ENCODE peak calls at places on chromosomes 13 and 19, in seven cellular contexts. P, S, Y, E, J, N and D are unnamed samples.

GRCh38 chr13:75996582-75996981 is 360.5 kb downstream of the LMO7 start:
- DNase-seq in P (no peak), S (no peak), Y (no peak), E (no peak), J (no peak), N (no peak), D (no peak)

GRCh38 chr19:42175335-42175734 is 42.1 kb downstream of the DEDD2 start:
- DNase-seq in P (no peak), S (no peak), Y (no peak), E (no peak), J (no peak), N (no peak), D (no peak)

GRCh38 chr13:32984857-32985626 is 31.2 kb upstream of the KL start:
- DNase-seq in P (no peak), S (no peak), Y (no peak), E (peak; percentile 43), J (no peak), N (peak; percentile 88), D (no peak)

GRCh38 chr19:53091413-53091812 is 11.8 kb downstream of the ZNF160 start:
- DNase-seq in P (peak; percentile 27), S (no peak), Y (no peak), E (no peak), J (no peak), N (no peak), D (no peak)

GRCh38 chr13:19088416-19088815 is 93.2 kb downstream of the TUBA3C start:
- DNase-seq in P (no peak), S (no peak), Y (no peak), E (no peak), J (no peak), N (no peak), D (no peak)

GRCh38 chr13:20993661-20994440 is 67.5 kb downstream of the LATS2 start:
- DNase-seq in P (no peak), S (no peak), Y (no peak), E (peak; percentile 82), J (no peak), N (no peak), D (no peak)

GRCh38 chr19:17749912-17750317 is 1.4 kb upstream of the FCHO1 start:
- DNase-seq in P (no peak), S (no peak), Y (no peak), E (no peak), J (no peak), N (no peak), D (peak; percentile 34)

GRCh38 chr19:41956621-41957020 is 2.5 kb downstream of the RABAC1 start:
- DNase-seq in P (no peak), S (no peak), Y (no peak), E (no peak), J (no peak), N (no peak), D (no peak)

GRCh38 chr19:11273288-11273687 is 11.0 kb upstream of the DOCK6 start:
- DNase-seq in P (no peak), S (no peak), Y (no peak), E (peak; percentile 56), J (no peak), N (no peak), D (no peak)

GRCh38 chr13:101552797-101553196 is 100.3 kb downstream of the ITGBL1 start:
- DNase-seq in P (no peak), S (no peak), Y (no peak), E (no peak), J (no peak), N (no peak), D (no peak)

GRCh38 chr13:105329359-105329758 is 1206.1 kb downstream of the EFNB2 start:
- DNase-seq in P (no peak), S (no peak), Y (no peak), E (no peak), J (no peak), N (no peak), D (no peak)

GRCh38 chr13:35953537-35954206 is 177.5 kb downstream of the DCLK1 start:
- DNase-seq in P (peak; percentile 74), S (peak; percentile 60), Y (peak; percentile 64), E (peak; percentile 80), J (peak; percentile 86), N (no peak), D (no peak)

GRCh38 chr13:22196777-22197176 is 525.9 kb downstream of the FGF9 start:
- DNase-seq in P (no peak), S (no peak), Y (no peak), E (no peak), J (no peak), N (no peak), D (no peak)

GRCh38 chr19:3065675-3066357 is 3.5 kb upstream of the TLE5 start:
- DNase-seq in P (peak; percentile 13), S (no peak), Y (no peak), E (no peak), J (no peak), N (no peak), D (no peak)

GRCh38 chr13:75400775-75401174 is 81.2 kb downstream of the TBC1D4 start:
- DNase-seq in P (no peak), S (no peak), Y (no peak), E (peak; percentile 64), J (no peak), N (no peak), D (no peak)

GRCh38 chr19:11375143-11375948 is 880 bp downstream of the SWSAP1 start:
- DNase-seq in P (peak; percentile 60), S (peak; percentile 54), Y (peak; percentile 87), E (peak; percentile 65), J (peak; percentile 17), N (no peak), D (peak; percentile 67)

GRCh38 chr19:14843169-14843568 is 5.6 kb downstream of the OR7A10 start:
- DNase-seq in P (no peak), S (no peak), Y (no peak), E (no peak), J (no peak), N (no peak), D (no peak)

GRCh38 chr19:37127999-37128820 is 44.3 kb downstream of the ZNF585A start:
- DNase-seq in P (no peak), S (no peak), Y (no peak), E (no peak), J (no peak), N (no peak), D (no peak)

GRCh38 chr19:13615890-13616289 is 109.6 kb upstream of the CACNA1A start:
- DNase-seq in P (no peak), S (no peak), Y (no peak), E (no peak), J (no peak), N (no peak), D (no peak)

GRCh38 chr19:41612483-41612882 is 14.4 kb downstream of the CEACAM4 start:
- DNase-seq in P (no peak), S (no peak), Y (no peak), E (no peak), J (no peak), N (no peak), D (no peak)

GRCh38 chr13:44293908-44294735 is 79.5 kb upstream of the SERP2 start:
- DNase-seq in P (no peak), S (no peak), Y (no peak), E (no peak), J (no peak), N (no peak), D (no peak)

GRCh38 chr19:6503407-6504201 is 1.5 kb upstream of the TUBB4A start:
- DNase-seq in P (no peak), S (no peak), Y (no peak), E (no peak), J (no peak), N (no peak), D (no peak)

GRCh38 chr19:17872251-17873001 is 681 bp downstream of the SLC5A5 start:
- DNase-seq in P (no peak), S (no peak), Y (no peak), E (no peak), J (no peak), N (no peak), D (peak; percentile 55)

GRCh38 chr19:15288146-15288963 is 44.0 kb downstream of the BRD4 start:
- DNase-seq in P (peak; percentile 72), S (no peak), Y (no peak), E (peak; percentile 61), J (no peak), N (no peak), D (no peak)

GRCh38 chr13:110485604-110486003 is 75.9 kb downstream of the RAB20 start:
- DNase-seq in P (no peak), S (peak; percentile 77), Y (no peak), E (peak; percentile 75), J (no peak), N (no peak), D (no peak)

GRCh38 chr13:73288596-73288995 is 229.8 kb downstream of the KLF5 start:
- DNase-seq in P (no peak), S (no peak), Y (no peak), E (no peak), J (no peak), N (no peak), D (no peak)

GRCh38 chr13:74966814-74967213 is 515.2 kb downstream of the TBC1D4 start:
- DNase-seq in P (peak; percentile 55), S (no peak), Y (no peak), E (no peak), J (no peak), N (no peak), D (no peak)

GRCh38 chr13:79637086-79637763 is 156.3 kb downstream of the NDFIP2 start:
- DNase-seq in P (no peak), S (no peak), Y (no peak), E (no peak), J (no peak), N (no peak), D (no peak)